ENCODE peak calls at places on chromosomes 11 and 22, in nine cellular contexts. B, C, T, P, N, I, F, H and W are unnamed samples.

GRCh38 chr22:39384750-39385480 is 14.7 kb upstream of the TAB1 start:
- DNase-seq in H (no peak), I (no peak), P (no peak), C (no peak), T (no peak), F (peak), N (peak), B (peak), W (peak)

GRCh38 chr11:121153472-121153871 is 52.4 kb downstream of the TECTA start:
- DNase-seq in C (no peak), I (no peak), P (no peak), N (no peak), T (no peak), H (no peak), B (no peak), F (no peak), W (peak)

GRCh38 chr22:32775957-32776356 is 25.5 kb upstream of the TIMP3 start:
- DNase-seq in F (no peak), T (no peak), P (no peak), I (no peak), C (no peak), H (no peak), B (no peak), N (no peak), W (peak)

GRCh38 chr11:22192289-22192641 is 620 bp upstream of the ANO5 start:
- DNase-seq in I (peak), C (no peak), P (peak), H (peak), N (peak), T (no peak), F (peak), B (no peak), W (peak)

GRCh38 chr11:19433791-19434190 is 193.0 kb upstream of the E2F8 start:
- DNase-seq in H (no peak), I (no peak), F (no peak), P (no peak), C (no peak), N (no peak), T (no peak), B (no peak), W (no peak)

GRCh38 chr11:71456831-71457230 is 3.8 kb downstream of the NADSYN1 start:
- DNase-seq in T (no peak), P (no peak), N (no peak), B (no peak), I (no peak), C (no peak), F (no peak), H (no peak), W (no peak)

GRCh38 chr11:3803726-3804510 is 4.4 kb upstream of the PGAP2 start:
- DNase-seq in F (no peak), P (no peak), C (no peak), N (peak), B (no peak), T (no peak), I (no peak), H (no peak), W (no peak)

GRCh38 chr11:10454506-10454901 is 560 bp upstream of the AMPD3 start:
- DNase-seq in N (no peak), H (no peak), B (no peak), I (no peak), C (no peak), P (no peak), T (no peak), F (no peak), W (no peak)

GRCh38 chr22:36860821-36861659 is at the start of gene NCF4:
- DNase-seq in T (no peak), P (peak), H (peak), B (no peak), C (no peak), F (no peak), N (no peak), I (no peak), W (no peak)

GRCh38 chr22:46463435-46464227 is 73.8 kb downstream of the CELSR1 start:
- DNase-seq in I (no peak), T (no peak), H (no peak), C (no peak), B (no peak), F (no peak), P (no peak), N (no peak), W (no peak)

GRCh38 chr22:33860386-33860785 is 59.9 kb downstream of the LARGE1 start:
- DNase-seq in T (no peak), N (no peak), I (no peak), F (no peak), B (no peak), P (no peak), C (no peak), H (no peak), W (no peak)

GRCh38 chr11:67698247-67698646 is 23.8 kb upstream of the ALDH3B2 start:
- DNase-seq in N (peak), T (no peak), B (no peak), I (no peak), C (no peak), F (no peak), H (no peak), P (no peak), W (no peak)

GRCh38 chr11:8713760-8714159 is 31.2 kb downstream of the RPL27A start:
- DNase-seq in I (no peak), T (no peak), N (no peak), H (no peak), B (no peak), C (no peak), F (no peak), P (no peak), W (no peak)

GRCh38 chr11:16155448-16155847 is 200.9 kb downstream of the SOX6 start:
- DNase-seq in T (no peak), C (no peak), I (no peak), N (no peak), P (no peak), B (no peak), F (no peak), H (no peak), W (no peak)

GRCh38 chr22:30889996-30890480 is 78.5 kb downstream of the MORC2 start:
- DNase-seq in B (no peak), F (no peak), P (no peak), C (no peak), N (no peak), I (no peak), T (no peak), H (no peak), W (peak)

GRCh38 chr22:37169412-37169811 is 18.6 kb downstream of the C1QTNF6 start:
- DNase-seq in B (no peak), I (no peak), H (no peak), P (no peak), F (no peak), T (no peak), N (no peak), C (no peak), W (no peak)

GRCh38 chr22:40463017-40463631 is 92.7 kb downstream of the SGSM3 start:
- DNase-seq in N (no peak), I (no peak), T (peak), C (no peak), P (peak), B (no peak), H (no peak), F (no peak), W (no peak)